ENCODE peak calls at places on chromosomes 1 and 21, in five cellular contexts. E is GM03348, K is NCI-H1092 treated with DMSO at 0.1 percent for 48 hours, Y is T1000, O is kidney. V is an unnamed sample.

GRCh38 chr1:9166289-9167235 is 37.7 kb upstream of the GPR157 start:
- DNase-seq in O (peak), Y (no peak), K (no peak), E (no peak), V (no peak)

GRCh38 chr1:17440074-17440826 is 773 bp upstream of the RCC2 start:
- DNase-seq in O (no peak), K (no peak), Y (no peak), E (no peak), V (no peak)

GRCh38 chr1:40980453-40981121 is 1.1 kb downstream of the CTPS1 start:
- DNase-seq in K (peak), Y (no peak), E (no peak), O (no peak), V (no peak)

GRCh38 chr21:28516996-28517592 is 475.6 kb downstream of the LTN1 start:
- DNase-seq in Y (no peak), O (peak), E (no peak), K (peak), V (peak)

GRCh38 chr21:41815652-41816582 is 49.1 kb upstream of the RIPK4 start:
- DNase-seq in O (no peak), K (no peak), E (no peak), Y (no peak), V (no peak)

GRCh38 chr1:204751883-204752687 is 66.5 kb upstream of the LRRN2 start:
- DNase-seq in K (no peak), E (no peak), O (no peak), Y (no peak), V (peak)

GRCh38 chr1:190373705-190374336 is 103.8 kb downstream of the BRINP3 start:
- DNase-seq in E (no peak), Y (no peak), O (no peak), K (no peak), V (no peak)

GRCh38 chr1:164912290-164912689 is 353.3 kb downstream of the PBX1 start:
- DNase-seq in E (no peak), Y (no peak), O (no peak), K (no peak), V (no peak)

GRCh38 chr1:26318338-26319064 is 743 bp downstream of the CD52 start:
- DNase-seq in E (no peak), K (no peak), Y (no peak), O (no peak), V (no peak)

GRCh38 chr21:45104560-45104959 is 30.2 kb downstream of the ADARB1 start:
- DNase-seq in E (no peak), O (no peak), K (peak), Y (no peak), V (peak)

GRCh38 chr1:230861970-230862595 is 6.2 kb downstream of the C1orf198 start:
- DNase-seq in O (no peak), Y (no peak), E (no peak), K (no peak), V (peak)

GRCh38 chr1:245205396-245205795 is 50.6 kb downstream of the KIF26B start:
- DNase-seq in E (no peak), Y (no peak), O (no peak), K (no peak), V (no peak)

GRCh38 chr1:202858306-202858705 is 30.6 kb downstream of the RABIF start:
- DNase-seq in O (no peak), E (peak), K (no peak), Y (no peak), V (no peak)

GRCh38 chr1:164343189-164343588 is 215.8 kb upstream of the PBX1 start:
- DNase-seq in Y (no peak), K (no peak), E (no peak), O (no peak), V (no peak)

GRCh38 chr1:93447481-93448291 is at the start of gene FNBP1L:
- DNase-seq in O (peak), K (peak), E (peak), Y (peak), V (peak)

GRCh38 chr1:206507395-206508129 is at the start of gene RASSF5:
- DNase-seq in O (peak), K (peak), E (peak), Y (peak), V (peak)

GRCh38 chr1:89557443-89557820 is 32.8 kb downstream of the LRRC8B start:
- DNase-seq in Y (no peak), K (no peak), E (no peak), O (no peak), V (no peak)

GRCh38 chr1:13583964-13584791 is 546 bp downstream of the PDPN start:
- DNase-seq in E (peak), Y (no peak), O (peak), K (no peak), V (peak)